ENCODE peak calls at places on chromosomes 3 and 15, in seven cellular contexts. One of them, this sample, is unnamed.

GRCh38 chr3:41362638-41363559 is 163.6 kb downstream of the CTNNB1 start:
- DNase-seq in neuronal stem cell: peak; percentile 86
- DNase-seq in mesenchymal stem cell: peak; percentile 98
- DNase-seq in HEK293T: no peak
- DNase-seq in SJSA1: no peak
- DNase-seq in iris pigment epithelial cell: no peak
- DNase-seq in pons: peak; percentile 17
- DNase-seq in this sample: peak; percentile 36

GRCh38 chr15:79523266-79523665 is 91.1 kb downstream of the MINAR1 start:
- DNase-seq in neuronal stem cell: no peak
- DNase-seq in mesenchymal stem cell: no peak
- DNase-seq in HEK293T: no peak
- DNase-seq in SJSA1: no peak
- DNase-seq in iris pigment epithelial cell: no peak
- DNase-seq in pons: no peak
- DNase-seq in this sample: no peak

GRCh38 chr3:31210068-31210650 is 315.7 kb upstream of the GADL1 start:
- DNase-seq in neuronal stem cell: no peak
- DNase-seq in mesenchymal stem cell: no peak
- DNase-seq in HEK293T: no peak
- DNase-seq in SJSA1: no peak
- DNase-seq in iris pigment epithelial cell: no peak
- DNase-seq in pons: no peak
- DNase-seq in this sample: no peak

GRCh38 chr3:133361011-133361410 is 38.8 kb upstream of the BFSP2 start:
- DNase-seq in neuronal stem cell: no peak
- DNase-seq in mesenchymal stem cell: no peak
- DNase-seq in HEK293T: no peak
- DNase-seq in SJSA1: no peak
- DNase-seq in iris pigment epithelial cell: no peak
- DNase-seq in pons: no peak
- DNase-seq in this sample: no peak

GRCh38 chr3:23756206-23756840 is 49.4 kb upstream of the UBE2E1 start:
- DNase-seq in neuronal stem cell: no peak
- DNase-seq in mesenchymal stem cell: no peak
- DNase-seq in HEK293T: no peak
- DNase-seq in SJSA1: no peak
- DNase-seq in iris pigment epithelial cell: no peak
- DNase-seq in pons: no peak
- DNase-seq in this sample: no peak

GRCh38 chr15:74235962-74236361 is at the start of gene CCDC33:
- DNase-seq in neuronal stem cell: no peak
- DNase-seq in mesenchymal stem cell: no peak
- DNase-seq in HEK293T: no peak
- DNase-seq in SJSA1: no peak
- DNase-seq in iris pigment epithelial cell: no peak
- DNase-seq in pons: no peak
- DNase-seq in this sample: no peak

GRCh38 chr15:40846846-40847224 is 3.0 kb downstream of the SPINT1 start:
- DNase-seq in neuronal stem cell: no peak
- DNase-seq in mesenchymal stem cell: no peak
- DNase-seq in HEK293T: no peak
- DNase-seq in SJSA1: no peak
- DNase-seq in iris pigment epithelial cell: no peak
- DNase-seq in pons: no peak
- DNase-seq in this sample: no peak

GRCh38 chr3:196108075-196108743 is 26.3 kb upstream of the TFRC start:
- DNase-seq in neuronal stem cell: no peak
- DNase-seq in mesenchymal stem cell: no peak
- DNase-seq in HEK293T: no peak
- DNase-seq in SJSA1: no peak
- DNase-seq in iris pigment epithelial cell: no peak
- DNase-seq in pons: no peak
- DNase-seq in this sample: no peak

GRCh38 chr3:177830411-177830849 is 633.1 kb upstream of the TBL1XR1 start:
- DNase-seq in neuronal stem cell: no peak
- DNase-seq in mesenchymal stem cell: peak; percentile 70
- DNase-seq in HEK293T: no peak
- DNase-seq in SJSA1: no peak
- DNase-seq in iris pigment epithelial cell: peak; percentile 97
- DNase-seq in pons: no peak
- DNase-seq in this sample: peak; percentile 46

GRCh38 chr15:73897441-73898261 is 24.3 kb downstream of the TBC1D21 start:
- DNase-seq in neuronal stem cell: peak; percentile 55
- DNase-seq in mesenchymal stem cell: peak; percentile 93
- DNase-seq in HEK293T: peak; percentile 91
- DNase-seq in SJSA1: peak; percentile 52
- DNase-seq in iris pigment epithelial cell: peak; percentile 90
- DNase-seq in pons: no peak
- DNase-seq in this sample: no peak

GRCh38 chr3:157856078-157856939 is 249.9 kb downstream of the SHOX2 start:
- DNase-seq in neuronal stem cell: no peak
- DNase-seq in mesenchymal stem cell: no peak
- DNase-seq in HEK293T: no peak
- DNase-seq in SJSA1: no peak
- DNase-seq in iris pigment epithelial cell: peak; percentile 34
- DNase-seq in pons: no peak
- DNase-seq in this sample: peak; percentile 59

GRCh38 chr3:154421067-154421466 is 8.9 kb downstream of the GPR149 start:
- DNase-seq in neuronal stem cell: peak; percentile 33
- DNase-seq in mesenchymal stem cell: peak; percentile 22
- DNase-seq in HEK293T: no peak
- DNase-seq in SJSA1: no peak
- DNase-seq in iris pigment epithelial cell: peak; percentile 10
- DNase-seq in pons: no peak
- DNase-seq in this sample: no peak

GRCh38 chr3:122918576-122919290 is 108.8 kb downstream of the SEMA5B start:
- DNase-seq in neuronal stem cell: no peak
- DNase-seq in mesenchymal stem cell: peak; percentile 11
- DNase-seq in HEK293T: no peak
- DNase-seq in SJSA1: no peak
- DNase-seq in iris pigment epithelial cell: peak; percentile 17
- DNase-seq in pons: no peak
- DNase-seq in this sample: no peak

GRCh38 chr15:46174122-46174521 is 539.3 kb downstream of the SQOR start:
- DNase-seq in neuronal stem cell: no peak
- DNase-seq in mesenchymal stem cell: no peak
- DNase-seq in HEK293T: no peak
- DNase-seq in SJSA1: no peak
- DNase-seq in iris pigment epithelial cell: no peak
- DNase-seq in pons: no peak
- DNase-seq in this sample: no peak

GRCh38 chr3:48950051-48950450 is 31.4 kb downstream of the ARIH2 start:
- DNase-seq in neuronal stem cell: no peak
- DNase-seq in mesenchymal stem cell: no peak
- DNase-seq in HEK293T: no peak
- DNase-seq in SJSA1: no peak
- DNase-seq in iris pigment epithelial cell: no peak
- DNase-seq in pons: peak; percentile 79
- DNase-seq in this sample: no peak

GRCh38 chr3:70108072-70108471 is 108.5 kb downstream of the SAMMSON start:
- DNase-seq in neuronal stem cell: peak; percentile 18
- DNase-seq in mesenchymal stem cell: peak; percentile 2
- DNase-seq in HEK293T: peak; percentile 49
- DNase-seq in SJSA1: no peak
- DNase-seq in iris pigment epithelial cell: peak; percentile 14
- DNase-seq in pons: no peak
- DNase-seq in this sample: no peak

GRCh38 chr15:78979456-78980320 is 34.8 kb upstream of the CTSH start:
- DNase-seq in neuronal stem cell: peak; percentile 43
- DNase-seq in mesenchymal stem cell: peak; percentile 76
- DNase-seq in HEK293T: peak; percentile 81
- DNase-seq in SJSA1: peak; percentile 48
- DNase-seq in iris pigment epithelial cell: peak; percentile 79
- DNase-seq in pons: peak; percentile 87
- DNase-seq in this sample: no peak

GRCh38 chr15:68494573-68495105 is 62.7 kb upstream of the ITGA11 start:
- DNase-seq in neuronal stem cell: no peak
- DNase-seq in mesenchymal stem cell: peak; percentile 45
- DNase-seq in HEK293T: no peak
- DNase-seq in SJSA1: no peak
- DNase-seq in iris pigment epithelial cell: no peak
- DNase-seq in pons: no peak
- DNase-seq in this sample: no peak

GRCh38 chr15:64717735-64718495 is 57.5 kb downstream of the RBPMS2 start:
- DNase-seq in neuronal stem cell: no peak
- DNase-seq in mesenchymal stem cell: no peak
- DNase-seq in HEK293T: no peak
- DNase-seq in SJSA1: no peak
- DNase-seq in iris pigment epithelial cell: no peak
- DNase-seq in pons: no peak
- DNase-seq in this sample: no peak

GRCh38 chr15:82850242-82850591 is 40.8 kb downstream of the WHAMM start:
- DNase-seq in neuronal stem cell: no peak
- DNase-seq in mesenchymal stem cell: peak; percentile 21
- DNase-seq in HEK293T: no peak
- DNase-seq in SJSA1: no peak
- DNase-seq in iris pigment epithelial cell: no peak
- DNase-seq in pons: no peak
- DNase-seq in this sample: no peak

GRCh38 chr3:82939491-82940097 is 1178.1 kb upstream of the GBE1 start:
- DNase-seq in neuronal stem cell: no peak
- DNase-seq in mesenchymal stem cell: no peak
- DNase-seq in HEK293T: no peak
- DNase-seq in SJSA1: no peak
- DNase-seq in iris pigment epithelial cell: no peak
- DNase-seq in pons: no peak
- DNase-seq in this sample: no peak

This sample was measured in NCI-H2227 treated with DMSO at 0.1 percent for 48 hours.